ENCODE peak calls at places on chromosomes 7 and 10, in seven cellular contexts. One of them, this sample, is unnamed.

GRCh38 chr7:151436446-151437162 is 3.3 kb downstream of the CRYGN start:
- DNase-seq in dorsolateral prefrontal cortex: no peak
- DNase-seq in GM06990: no peak
- DNase-seq in endothelial cell: no peak
- DNase-seq in tibial artery: peak
- DNase-seq in GM10248: no peak
- DNase-seq in progenitor cell of endocrine pancreas: no peak
- DNase-seq in this sample: no peak

GRCh38 chr10:2949948-2950354 is 117.4 kb upstream of the PFKP start:
- DNase-seq in dorsolateral prefrontal cortex: peak
- DNase-seq in GM06990: peak
- DNase-seq in endothelial cell: no peak
- DNase-seq in tibial artery: no peak
- DNase-seq in GM10248: no peak
- DNase-seq in progenitor cell of endocrine pancreas: no peak
- DNase-seq in this sample: no peak

GRCh38 chr10:78450807-78451485 is 417.3 kb downstream of the RPS24 start:
- DNase-seq in dorsolateral prefrontal cortex: no peak
- DNase-seq in GM06990: no peak
- DNase-seq in endothelial cell: no peak
- DNase-seq in tibial artery: peak
- DNase-seq in GM10248: no peak
- DNase-seq in progenitor cell of endocrine pancreas: no peak
- DNase-seq in this sample: no peak

GRCh38 chr7:142811154-142811737 is 40.5 kb downstream of the PRSS2 start:
- DNase-seq in dorsolateral prefrontal cortex: no peak
- DNase-seq in GM06990: peak
- DNase-seq in endothelial cell: peak
- DNase-seq in tibial artery: no peak
- DNase-seq in GM10248: no peak
- DNase-seq in progenitor cell of endocrine pancreas: no peak
- DNase-seq in this sample: peak

GRCh38 chr10:76139431-76139830 is 708.0 kb downstream of the LRMDA start:
- DNase-seq in dorsolateral prefrontal cortex: no peak
- DNase-seq in GM06990: no peak
- DNase-seq in endothelial cell: no peak
- DNase-seq in tibial artery: no peak
- DNase-seq in GM10248: no peak
- DNase-seq in progenitor cell of endocrine pancreas: no peak
- DNase-seq in this sample: no peak

GRCh38 chr10:88482220-88482619 is 100.9 kb downstream of the RNLS start:
- DNase-seq in dorsolateral prefrontal cortex: no peak
- DNase-seq in GM06990: no peak
- DNase-seq in endothelial cell: no peak
- DNase-seq in tibial artery: no peak
- DNase-seq in GM10248: no peak
- DNase-seq in progenitor cell of endocrine pancreas: no peak
- DNase-seq in this sample: no peak

GRCh38 chr10:90417056-90417455 is 440.8 kb downstream of the HTR7 start:
- DNase-seq in dorsolateral prefrontal cortex: no peak
- DNase-seq in GM06990: no peak
- DNase-seq in endothelial cell: no peak
- DNase-seq in tibial artery: no peak
- DNase-seq in GM10248: no peak
- DNase-seq in progenitor cell of endocrine pancreas: no peak
- DNase-seq in this sample: peak

GRCh38 chr7:101519324-101520017 is 109.6 kb downstream of the MYL10 start:
- DNase-seq in dorsolateral prefrontal cortex: no peak
- DNase-seq in GM06990: no peak
- DNase-seq in endothelial cell: no peak
- DNase-seq in tibial artery: no peak
- DNase-seq in GM10248: no peak
- DNase-seq in progenitor cell of endocrine pancreas: no peak
- DNase-seq in this sample: peak

GRCh38 chr10:13956826-13957225 is 370.1 kb downstream of the PRPF18 start:
- DNase-seq in dorsolateral prefrontal cortex: no peak
- DNase-seq in GM06990: no peak
- DNase-seq in endothelial cell: no peak
- DNase-seq in tibial artery: peak
- DNase-seq in GM10248: no peak
- DNase-seq in progenitor cell of endocrine pancreas: no peak
- DNase-seq in this sample: peak

GRCh38 chr10:7956508-7956907 is 98.0 kb upstream of the GATA3 start:
- DNase-seq in dorsolateral prefrontal cortex: no peak
- DNase-seq in GM06990: peak
- DNase-seq in endothelial cell: no peak
- DNase-seq in tibial artery: no peak
- DNase-seq in GM10248: peak
- DNase-seq in progenitor cell of endocrine pancreas: no peak
- DNase-seq in this sample: peak

GRCh38 chr7:37320840-37321468 is 127.7 kb downstream of the ELMO1 start:
- DNase-seq in dorsolateral prefrontal cortex: no peak
- DNase-seq in GM06990: no peak
- DNase-seq in endothelial cell: no peak
- DNase-seq in tibial artery: no peak
- DNase-seq in GM10248: no peak
- DNase-seq in progenitor cell of endocrine pancreas: no peak
- DNase-seq in this sample: no peak

GRCh38 chr7:110852156-110852858 is 238.6 kb upstream of the LRRN3 start:
- DNase-seq in dorsolateral prefrontal cortex: no peak
- DNase-seq in GM06990: no peak
- DNase-seq in endothelial cell: no peak
- DNase-seq in tibial artery: no peak
- DNase-seq in GM10248: no peak
- DNase-seq in progenitor cell of endocrine pancreas: no peak
- DNase-seq in this sample: peak

GRCh38 chr10:124953421-124953820 is 11.5 kb downstream of the ZRANB1 start:
- DNase-seq in dorsolateral prefrontal cortex: no peak
- DNase-seq in GM06990: no peak
- DNase-seq in endothelial cell: no peak
- DNase-seq in tibial artery: no peak
- DNase-seq in GM10248: no peak
- DNase-seq in progenitor cell of endocrine pancreas: no peak
- DNase-seq in this sample: no peak

GRCh38 chr10:72061491-72061890 is 26.9 kb downstream of the SPOCK2 start:
- DNase-seq in dorsolateral prefrontal cortex: no peak
- DNase-seq in GM06990: no peak
- DNase-seq in endothelial cell: peak
- DNase-seq in tibial artery: no peak
- DNase-seq in GM10248: peak
- DNase-seq in progenitor cell of endocrine pancreas: no peak
- DNase-seq in this sample: no peak

GRCh38 chr10:126432507-126432906 is 44.2 kb upstream of the ADAM12 start:
- DNase-seq in dorsolateral prefrontal cortex: no peak
- DNase-seq in GM06990: no peak
- DNase-seq in endothelial cell: no peak
- DNase-seq in tibial artery: no peak
- DNase-seq in GM10248: no peak
- DNase-seq in progenitor cell of endocrine pancreas: no peak
- DNase-seq in this sample: no peak

GRCh38 chr10:119658274-119658673 is 7.1 kb downstream of the BAG3 start:
- DNase-seq in dorsolateral prefrontal cortex: no peak
- DNase-seq in GM06990: no peak
- DNase-seq in endothelial cell: no peak
- DNase-seq in tibial artery: peak
- DNase-seq in GM10248: no peak
- DNase-seq in progenitor cell of endocrine pancreas: no peak
- DNase-seq in this sample: peak

GRCh38 chr10:67657775-67658174 is 38.2 kb downstream of the CTNNA3 start:
- DNase-seq in dorsolateral prefrontal cortex: peak
- DNase-seq in GM06990: no peak
- DNase-seq in endothelial cell: no peak
- DNase-seq in tibial artery: no peak
- DNase-seq in GM10248: no peak
- DNase-seq in progenitor cell of endocrine pancreas: no peak
- DNase-seq in this sample: no peak

GRCh38 chr7:132387596-132387995 is 188.7 kb downstream of the PLXNA4 start:
- DNase-seq in dorsolateral prefrontal cortex: no peak
- DNase-seq in GM06990: no peak
- DNase-seq in endothelial cell: no peak
- DNase-seq in tibial artery: no peak
- DNase-seq in GM10248: no peak
- DNase-seq in progenitor cell of endocrine pancreas: no peak
- DNase-seq in this sample: no peak

GRCh38 chr10:26534384-26534783 is 96.2 kb downstream of the APBB1IP start:
- DNase-seq in dorsolateral prefrontal cortex: no peak
- DNase-seq in GM06990: no peak
- DNase-seq in endothelial cell: no peak
- DNase-seq in tibial artery: no peak
- DNase-seq in GM10248: no peak
- DNase-seq in progenitor cell of endocrine pancreas: no peak
- DNase-seq in this sample: no peak

GRCh38 chr10:92162541-92162940 is 128.3 kb downstream of the CPEB3 start:
- DNase-seq in dorsolateral prefrontal cortex: no peak
- DNase-seq in GM06990: no peak
- DNase-seq in endothelial cell: no peak
- DNase-seq in tibial artery: no peak
- DNase-seq in GM10248: no peak
- DNase-seq in progenitor cell of endocrine pancreas: no peak
- DNase-seq in this sample: no peak

GRCh38 chr7:47314728-47315601 is 266.9 kb downstream of the TNS3 start:
- DNase-seq in dorsolateral prefrontal cortex: no peak
- DNase-seq in GM06990: no peak
- DNase-seq in endothelial cell: no peak
- DNase-seq in tibial artery: no peak
- DNase-seq in GM10248: no peak
- DNase-seq in progenitor cell of endocrine pancreas: no peak
- DNase-seq in this sample: peak

GRCh38 chr10:128498746-128499145 is 372.5 kb upstream of the MKI67 start:
- DNase-seq in dorsolateral prefrontal cortex: no peak
- DNase-seq in GM06990: no peak
- DNase-seq in endothelial cell: no peak
- DNase-seq in tibial artery: no peak
- DNase-seq in GM10248: no peak
- DNase-seq in progenitor cell of endocrine pancreas: no peak
- DNase-seq in this sample: no peak

GRCh38 chr7:133795061-133795460 is 332.1 kb upstream of the LRGUK start:
- DNase-seq in dorsolateral prefrontal cortex: no peak
- DNase-seq in GM06990: no peak
- DNase-seq in endothelial cell: no peak
- DNase-seq in tibial artery: no peak
- DNase-seq in GM10248: no peak
- DNase-seq in progenitor cell of endocrine pancreas: no peak
- DNase-seq in this sample: no peak

GRCh38 chr10:58335306-58336005 is 650 bp downstream of the UBE2D1 start:
- DNase-seq in dorsolateral prefrontal cortex: no peak
- DNase-seq in GM06990: peak
- DNase-seq in endothelial cell: peak
- DNase-seq in tibial artery: peak
- DNase-seq in GM10248: peak
- DNase-seq in progenitor cell of endocrine pancreas: peak
- DNase-seq in this sample: peak

GRCh38 chr10:134743-135600 is at the start of gene ZMYND11:
- DNase-seq in dorsolateral prefrontal cortex: peak
- DNase-seq in GM06990: peak
- DNase-seq in endothelial cell: peak
- DNase-seq in tibial artery: peak
- DNase-seq in GM10248: peak
- DNase-seq in progenitor cell of endocrine pancreas: peak
- DNase-seq in this sample: peak

GRCh38 chr10:34789993-34790506 is 25.0 kb downstream of the PARD3 start:
- DNase-seq in dorsolateral prefrontal cortex: no peak
- DNase-seq in GM06990: no peak
- DNase-seq in endothelial cell: no peak
- DNase-seq in tibial artery: no peak
- DNase-seq in GM10248: peak
- DNase-seq in progenitor cell of endocrine pancreas: no peak
- DNase-seq in this sample: no peak

GRCh38 chr7:139118803-139119485 is 9.4 kb upstream of the ZC3HAV1 start:
- DNase-seq in dorsolateral prefrontal cortex: no peak
- DNase-seq in GM06990: peak
- DNase-seq in endothelial cell: no peak
- DNase-seq in tibial artery: no peak
- DNase-seq in GM10248: peak
- DNase-seq in progenitor cell of endocrine pancreas: no peak
- DNase-seq in this sample: no peak

DNA sequence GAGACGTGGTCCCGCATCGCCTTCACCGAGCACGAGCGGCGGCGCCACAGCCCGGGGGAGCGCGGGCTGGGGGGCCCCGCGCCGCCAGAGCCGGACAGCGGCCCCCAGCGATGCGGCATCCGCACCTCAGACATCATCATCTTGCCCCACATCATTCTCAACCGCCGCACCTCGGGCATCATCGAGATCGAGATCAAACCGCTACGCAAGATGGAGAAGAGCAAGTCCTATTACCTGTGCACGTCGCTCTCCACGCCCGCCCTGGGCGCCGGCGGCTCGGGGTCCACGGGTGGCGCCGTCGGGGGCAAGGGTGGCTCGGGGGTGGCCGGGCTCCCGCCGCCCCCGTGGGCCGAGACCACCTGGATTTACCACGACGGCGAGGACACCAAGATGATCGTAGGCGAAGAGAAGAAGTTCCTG is 733 bp downstream of the CNNM2 start:
- DNase-seq in dorsolateral prefrontal cortex: no peak
- DNase-seq in GM06990: no peak
- DNase-seq in endothelial cell: no peak
- DNase-seq in tibial artery: no peak
- DNase-seq in GM10248: peak
- DNase-seq in progenitor cell of endocrine pancreas: no peak
- DNase-seq in this sample: no peak
- TF ChIP-seq CTCF in dorsolateral prefrontal cortex: no peak
- TF ChIP-seq CTCF in GM06990: no peak
- TF ChIP-seq CTCF in endothelial cell: no peak
- TF ChIP-seq CTCF in tibial artery: no peak
- TF ChIP-seq CTCF in GM10248: no peak
- TF ChIP-seq CTCF in progenitor cell of endocrine pancreas: no peak
- TF ChIP-seq CTCF in this sample: no peak

GRCh38 chr10:44267007-44267406 is 117.9 kb downstream of the CXCL12 start:
- DNase-seq in dorsolateral prefrontal cortex: no peak
- DNase-seq in GM06990: no peak
- DNase-seq in endothelial cell: no peak
- DNase-seq in tibial artery: no peak
- DNase-seq in GM10248: no peak
- DNase-seq in progenitor cell of endocrine pancreas: no peak
- DNase-seq in this sample: no peak
- TF ChIP-seq CTCF in dorsolateral prefrontal cortex: no peak
- TF ChIP-seq CTCF in GM06990: no peak
- TF ChIP-seq CTCF in endothelial cell: no peak
- TF ChIP-seq CTCF in tibial artery: no peak
- TF ChIP-seq CTCF in GM10248: no peak
- TF ChIP-seq CTCF in progenitor cell of endocrine pancreas: no peak
- TF ChIP-seq CTCF in this sample: no peak

GRCh38 chr10:104197364-104197763 is 34.8 kb downstream of the CFAP43 start:
- DNase-seq in dorsolateral prefrontal cortex: no peak
- DNase-seq in GM06990: no peak
- DNase-seq in endothelial cell: no peak
- DNase-seq in tibial artery: no peak
- DNase-seq in GM10248: no peak
- DNase-seq in progenitor cell of endocrine pancreas: no peak
- DNase-seq in this sample: no peak
- TF ChIP-seq CTCF in dorsolateral prefrontal cortex: no peak
- TF ChIP-seq CTCF in GM06990: no peak
- TF ChIP-seq CTCF in endothelial cell: no peak
- TF ChIP-seq CTCF in tibial artery: no peak
- TF ChIP-seq CTCF in GM10248: no peak
- TF ChIP-seq CTCF in progenitor cell of endocrine pancreas: no peak
- TF ChIP-seq CTCF in this sample: no peak

DNA sequence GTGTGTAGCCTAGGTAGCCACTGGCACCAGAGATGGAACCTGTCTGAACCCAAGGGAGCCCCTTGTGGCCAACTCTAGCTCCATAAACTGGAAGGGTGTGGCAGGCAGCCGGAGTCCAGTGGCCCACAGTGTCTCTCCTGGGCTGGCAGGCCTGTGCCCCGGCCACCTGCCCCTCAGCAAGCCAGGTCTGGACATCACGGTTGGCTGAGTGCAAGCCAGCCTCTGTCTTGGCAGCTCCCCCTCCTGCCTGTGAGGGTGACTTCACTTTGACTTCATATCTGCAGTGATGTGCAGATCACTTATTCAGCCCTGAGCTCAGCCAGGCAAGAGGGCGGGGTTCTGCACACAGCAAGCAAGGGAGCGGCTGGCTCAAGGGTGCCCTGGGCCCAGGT is 1.3 kb upstream of the RET start:
- DNase-seq in dorsolateral prefrontal cortex: no peak
- DNase-seq in GM06990: no peak
- DNase-seq in endothelial cell: no peak
- DNase-seq in tibial artery: no peak
- DNase-seq in GM10248: no peak
- DNase-seq in progenitor cell of endocrine pancreas: no peak
- DNase-seq in this sample: no peak
- TF ChIP-seq CTCF in dorsolateral prefrontal cortex: no peak
- TF ChIP-seq CTCF in GM06990: peak
- TF ChIP-seq CTCF in endothelial cell: no peak
- TF ChIP-seq CTCF in tibial artery: no peak
- TF ChIP-seq CTCF in GM10248: no peak
- TF ChIP-seq CTCF in progenitor cell of endocrine pancreas: peak
- TF ChIP-seq CTCF in this sample: no peak

This sample was measured in foreskin fibroblast.